ENCODE peak calls at places on chromosomes 1 and 21, in seven cellular contexts. G is CD8-positive, alpha-beta T cell; A is HCT116; E is sigmoid colon; L is neural progenitor cell; M is A549; Z is right atrium auricular region. P is an unnamed sample.

GRCh38 chr1:226643167-226643566 is 94.6 kb downstream of the STUM start:
- DNase-seq in L (no peak), Z (no peak), G (peak), A (peak), M (no peak), E (peak), P (no peak)

GRCh38 chr21:42556960-42557359 is 43.3 kb downstream of the SLC37A1 start:
- DNase-seq in Z (no peak), E (peak), A (no peak), M (no peak), G (no peak), L (no peak), P (no peak)

GRCh38 chr1:34984435-34985062 is 598 bp downstream of the TMEM35B start:
- DNase-seq in G (no peak), A (no peak), L (peak), E (peak), Z (peak), M (no peak), P (peak)

GRCh38 chr1:32242341-32242851 is 4.6 kb upstream of the FAM167B start:
- DNase-seq in Z (no peak), E (peak), L (peak), M (no peak), A (no peak), G (no peak), P (peak)

GRCh38 chr1:33280091-33280661 is 23.9 kb downstream of the ZNF362 start:
- DNase-seq in Z (no peak), A (no peak), L (no peak), G (no peak), E (peak), M (no peak), P (no peak)

GRCh38 chr1:117067528-117068370 is 7.6 kb downstream of the TTF2 start:
- DNase-seq in G (peak), L (peak), M (peak), Z (peak), A (peak), E (peak), P (peak)

GRCh38 chr1:5842700-5843099 is 149.5 kb downstream of the NPHP4 start:
- DNase-seq in L (no peak), M (no peak), E (no peak), G (no peak), A (no peak), Z (no peak), P (no peak)

GRCh38 chr1:150321826-150322166 is 463 bp downstream of the PRPF3 start:
- DNase-seq in E (no peak), A (no peak), Z (no peak), G (no peak), L (no peak), M (no peak), P (no peak)

GRCh38 chr1:213249395-213249794 is 198.4 kb downstream of the RPS6KC1 start:
- DNase-seq in M (no peak), Z (no peak), E (no peak), L (no peak), G (no peak), A (no peak), P (no peak)

GRCh38 chr1:160834945-160835565 is 27.6 kb downstream of the CD244 start:
- DNase-seq in A (peak), Z (no peak), G (peak), L (peak), E (no peak), M (peak), P (peak)

GRCh38 chr1:41863683-41864082 is 55.0 kb downstream of the HIVEP3 start:
- DNase-seq in A (no peak), L (no peak), Z (no peak), M (no peak), G (no peak), E (no peak), P (no peak)

GRCh38 chr1:65470766-65471165 is 50.3 kb downstream of the LEPR start:
- DNase-seq in L (no peak), Z (no peak), M (no peak), A (no peak), E (no peak), G (no peak), P (no peak)

GRCh38 chr1:92923664-92924063 is 37.6 kb downstream of the DIPK1A start:
- DNase-seq in E (no peak), A (no peak), G (no peak), M (no peak), Z (no peak), L (no peak), P (no peak)

GRCh38 chr1:221350091-221350490 is 391.8 kb downstream of the DUSP10 start:
- DNase-seq in E (no peak), Z (no peak), L (no peak), A (no peak), M (no peak), G (no peak), P (no peak)

GRCh38 chr1:100883963-100884362 is 10.7 kb downstream of the EXTL2 start:
- DNase-seq in Z (no peak), M (peak), G (no peak), E (no peak), L (no peak), A (no peak), P (no peak)

GRCh38 chr21:41858466-41859296 is 20.5 kb downstream of the PRDM15 start:
- DNase-seq in Z (no peak), E (peak), M (no peak), A (no peak), L (no peak), G (no peak), P (no peak)

GRCh38 chr1:221712198-221712684 is 29.6 kb downstream of the DUSP10 start:
- DNase-seq in E (no peak), G (peak), A (no peak), Z (no peak), M (peak), L (no peak), P (no peak)

GRCh38 chr1:108644984-108645383 is 15.9 kb downstream of the HENMT1 start:
- DNase-seq in E (no peak), Z (no peak), M (no peak), A (no peak), G (peak), L (no peak), P (no peak)

GRCh38 chr1:14945132-14946010 is 208.2 kb upstream of the TMEM51 start:
- DNase-seq in L (peak), E (peak), M (no peak), G (no peak), Z (no peak), A (no peak), P (peak)

GRCh38 chr1:200311256-200311655 is 98.6 kb downstream of the ZNF281 start:
- DNase-seq in A (no peak), Z (no peak), E (no peak), M (no peak), G (no peak), L (no peak), P (no peak)

DNA sequence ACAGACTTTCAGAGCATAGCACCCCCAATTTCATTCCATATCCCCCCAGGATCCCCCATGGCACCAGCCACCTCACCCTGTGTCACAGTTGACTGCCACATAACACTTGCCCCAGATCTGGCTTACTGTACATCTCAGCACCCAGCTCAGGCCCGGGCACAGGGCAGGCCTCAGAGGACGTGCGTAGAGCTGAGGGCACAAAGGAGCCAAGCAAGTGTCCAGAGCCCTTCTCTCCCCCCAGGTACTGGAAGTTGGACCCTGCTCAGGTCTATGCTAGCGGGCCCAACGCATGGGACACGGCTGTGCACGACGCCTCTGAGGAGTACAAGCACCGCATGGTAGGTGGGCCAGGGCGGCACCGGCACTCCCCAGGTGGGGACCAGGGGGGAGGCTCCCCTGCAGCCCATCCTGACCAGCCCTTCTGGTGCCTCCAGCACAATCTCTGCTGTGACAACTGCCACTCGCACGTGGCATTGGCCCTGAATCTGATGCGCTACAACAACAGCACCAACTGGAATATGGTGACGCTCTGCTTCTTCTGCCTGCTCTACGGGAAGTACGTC is 8.0 kb upstream of the SYTL1 start:
- DNase-seq in E (no peak), G (no peak), Z (no peak), A (no peak), L (no peak), M (no peak), P (no peak)
- TF ChIP-seq CTCF in E (no peak), G (no peak), Z (no peak), A (no peak), L (no peak), M (no peak), P (no peak)

GRCh38 chr1:204921855-204922516 is 51.3 kb downstream of the NFASC start:
- DNase-seq in Z (no peak), A (no peak), M (no peak), E (peak), G (no peak), L (no peak), P (no peak)

GRCh38 chr1:204925701-204926100 is 55.0 kb downstream of the NFASC start:
- DNase-seq in A (no peak), M (no peak), Z (no peak), G (no peak), E (no peak), L (no peak), P (no peak)

GRCh38 chr1:204923209-204923608 is 52.5 kb downstream of the NFASC start:
- DNase-seq in A (no peak), Z (no peak), M (no peak), L (peak), G (no peak), E (peak), P (no peak)

GRCh38 chr1:204924013-204924759 is 53.5 kb downstream of the NFASC start:
- DNase-seq in A (no peak), M (no peak), L (peak), Z (no peak), G (no peak), E (peak), P (no peak)

GRCh38 chr1:204923626-204924012 is 53.0 kb downstream of the NFASC start:
- DNase-seq in Z (no peak), G (no peak), A (no peak), E (peak), L (no peak), M (no peak), P (no peak)
- H3K4me3 ChIP-seq in Z (no peak), G (no peak), A (no peak), E (no peak), L (no peak), M (no peak), P (no peak)

GRCh38 chr1:9594471-9595155 is 5.9 kb downstream of the TMEM201 start:
- DNase-seq in L (no peak), A (no peak), Z (no peak), E (no peak), G (no peak), M (no peak), P (no peak)
- TF ChIP-seq CTCF in L (no peak), A (no peak), Z (no peak), E (no peak), G (no peak), M (no peak), P (no peak)

GRCh38 chr1:3856923-3857790 is at the start of the genes CEP104 and DFFB:
- DNase-seq in G (peak), M (peak), E (peak), Z (peak), A (peak), L (peak), P (peak)

GRCh38 chr1:3852711-3853498 is 4.1 kb downstream of the CEP104 start:
- DNase-seq in G (no peak), E (no peak), L (no peak), M (no peak), Z (no peak), A (no peak), P (no peak)

GRCh38 chr1:3857791-3858129 is 484 bp downstream of the DFFB start:
- DNase-seq in Z (no peak), M (no peak), A (no peak), L (no peak), G (no peak), E (no peak), P (no peak)

GRCh38 chr1:3863231-3863935 is 6.1 kb downstream of the DFFB start:
- DNase-seq in L (no peak), Z (no peak), E (no peak), A (no peak), G (no peak), M (no peak), P (no peak)

DNA sequence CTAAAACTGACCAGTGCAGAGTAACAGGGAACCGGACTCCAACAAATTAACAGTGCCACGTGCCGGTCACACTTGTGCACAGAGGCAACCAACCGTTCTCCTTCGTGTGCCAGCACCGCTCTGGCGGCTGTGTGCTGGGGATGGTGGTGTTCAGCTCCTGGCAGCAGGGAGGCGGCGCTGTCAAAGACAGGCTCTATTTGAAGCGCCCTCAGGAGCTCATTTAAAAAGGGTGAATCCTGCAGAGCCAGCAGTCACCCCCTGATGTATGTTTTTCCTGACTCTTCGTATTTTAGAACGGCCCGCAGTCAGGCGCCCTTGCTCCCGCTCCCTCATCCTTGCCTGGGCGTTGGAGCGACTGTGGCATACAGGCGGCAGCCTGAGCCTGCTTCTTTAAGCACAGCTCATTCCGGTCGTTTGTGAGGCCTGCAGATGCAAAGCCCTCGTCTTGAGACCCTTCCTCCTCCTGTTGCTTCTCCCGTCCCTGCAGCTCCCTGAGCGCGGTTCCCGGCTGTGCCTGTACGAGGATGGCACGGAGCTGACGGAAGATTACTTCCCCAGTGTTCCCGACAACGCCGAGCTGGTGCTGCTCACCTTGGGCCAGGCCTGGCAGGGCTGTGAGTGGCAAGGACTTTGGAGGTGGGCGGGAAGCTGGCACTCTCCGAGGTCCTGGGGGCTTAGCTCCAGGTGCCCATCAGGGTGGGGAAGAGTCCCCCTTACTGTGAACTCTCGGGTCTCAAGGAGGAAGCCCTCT is 1.1 kb downstream of the DFFB start:
- DNase-seq in M (no peak), Z (no peak), L (peak), G (no peak), E (no peak), A (no peak), P (peak)
- H3K4me3 ChIP-seq in M (peak), Z (peak), L (peak), G (peak), E (peak), A (peak), P (peak)

P was measured in body of pancreas.